ENCODE peak calls at places on chromosomes 13 and 19, in seven cellular contexts. P is gastrocnemius medialis; K is aorta; D is CD8-positive, alpha-beta T cell; L is left ventricle myocardium inferior; J is cardiac muscle cell; W is brain microvascular endothelial cell. N is an unnamed sample.

GRCh38 chr13:113656831-113657671 is 947 bp downstream of the ATP4B start:
- DNase-seq in K (peak), W (no peak), L (peak), D (peak), P (peak), J (no peak), N (peak)

GRCh38 chr19:5154799-5155426 is 185.7 kb downstream of the PTPRS start:
- DNase-seq in K (peak), W (no peak), P (peak), J (no peak), D (no peak), L (no peak), N (no peak)

GRCh38 chr13:111623170-111623569 is 302.7 kb downstream of the TEX29 start:
- DNase-seq in L (no peak), J (no peak), D (no peak), K (no peak), W (no peak), P (no peak), N (peak)

GRCh38 chr19:10565028-10565566 is 713 bp downstream of the KRI1 start:
- DNase-seq in K (no peak), P (no peak), D (peak), L (no peak), J (peak), W (peak), N (no peak)

GRCh38 chr19:8097681-8098567 is 45.4 kb downstream of the CCL25 start:
- DNase-seq in D (no peak), P (no peak), L (no peak), K (no peak), W (no peak), J (no peak), N (no peak)

GRCh38 chr19:14411161-14411560 is 8.0 kb downstream of the DDX39A start:
- DNase-seq in W (no peak), L (no peak), D (no peak), P (no peak), K (no peak), J (no peak), N (no peak)

GRCh38 chr13:76703621-76704020 is 182.6 kb downstream of the KCTD12 start:
- DNase-seq in L (no peak), D (no peak), J (no peak), K (no peak), P (no peak), W (no peak), N (no peak)

GRCh38 chr13:103386341-103386740 is 320.1 kb upstream of the SLC10A2 start:
- DNase-seq in D (no peak), W (peak), K (no peak), P (no peak), L (no peak), J (peak), N (no peak)

GRCh38 chr19:43562698-43563241 is 12.6 kb downstream of the XRCC1 start:
- DNase-seq in J (peak), P (peak), W (peak), K (peak), L (peak), D (peak), N (peak)

GRCh38 chr13:91347996-91348905 is 764 bp downstream of the MIR17HG start:
- DNase-seq in J (peak), D (peak), K (peak), W (no peak), P (peak), L (peak), N (no peak)

GRCh38 chr19:49911381-49912145 is 14.9 kb upstream of the IL4I1 start:
- DNase-seq in K (peak), P (no peak), J (peak), D (no peak), W (no peak), L (no peak), N (peak)

GRCh38 chr13:55563267-55563666 is 1577.5 kb upstream of the PRR20A start:
- DNase-seq in J (no peak), L (no peak), W (no peak), P (no peak), K (no peak), D (no peak), N (no peak)

GRCh38 chr19:5683177-5683886 is 2.5 kb downstream of the HSD11B1L start:
- DNase-seq in J (no peak), P (no peak), L (no peak), W (no peak), K (no peak), D (no peak), N (no peak)

GRCh38 chr19:49157445-49158224 is at the start of gene TRPM4:
- DNase-seq in L (peak), P (peak), D (peak), W (peak), J (peak), K (peak), N (peak)

GRCh38 chr19:45468803-45469131 is 971 bp downstream of the FOSB start:
- DNase-seq in K (no peak), L (no peak), W (no peak), D (no peak), J (no peak), P (no peak), N (no peak)

GRCh38 chr13:47656651-47657050 is 344.4 kb downstream of the SUCLA2 start:
- DNase-seq in L (no peak), D (no peak), J (no peak), P (no peak), K (no peak), W (no peak), N (no peak)

GRCh38 chr19:44702551-44703176 is 3.7 kb downstream of the CEACAM16 start:
- DNase-seq in K (no peak), J (no peak), P (no peak), W (no peak), D (no peak), L (no peak), N (no peak)

GRCh38 chr13:104014803-104015645 is 948.8 kb upstream of the SLC10A2 start:
- DNase-seq in L (no peak), D (no peak), P (peak), J (peak), K (no peak), W (peak), N (no peak)

GRCh38 chr19:51163257-51163656 is 21.2 kb downstream of the SIGLEC7 start:
- DNase-seq in P (no peak), K (no peak), W (no peak), L (no peak), D (no peak), J (no peak), N (no peak)

GRCh38 chr19:9891609-9892373 is 44.5 kb downstream of the OLFM2 start:
- DNase-seq in P (no peak), L (no peak), W (no peak), D (no peak), K (no peak), J (no peak), N (no peak)

GRCh38 chr19:290539-291521 is at the start of gene PLPP2:
- DNase-seq in D (peak), J (peak), P (no peak), K (no peak), W (no peak), L (no peak), N (peak)
- H3K4me3 ChIP-seq in D (peak), J (peak), P (peak), K (no peak), W (peak), L (peak), N (peak)

GRCh38 chr19:41697198-41697855 is 9.3 kb upstream of the CEACAM7 start:
- DNase-seq in K (no peak), W (no peak), D (no peak), P (no peak), L (no peak), J (no peak), N (no peak)
- H3K27ac ChIP-seq in K (no peak), W (no peak), D (no peak), P (no peak), L (no peak), J (no peak), N (no peak)

DNA sequence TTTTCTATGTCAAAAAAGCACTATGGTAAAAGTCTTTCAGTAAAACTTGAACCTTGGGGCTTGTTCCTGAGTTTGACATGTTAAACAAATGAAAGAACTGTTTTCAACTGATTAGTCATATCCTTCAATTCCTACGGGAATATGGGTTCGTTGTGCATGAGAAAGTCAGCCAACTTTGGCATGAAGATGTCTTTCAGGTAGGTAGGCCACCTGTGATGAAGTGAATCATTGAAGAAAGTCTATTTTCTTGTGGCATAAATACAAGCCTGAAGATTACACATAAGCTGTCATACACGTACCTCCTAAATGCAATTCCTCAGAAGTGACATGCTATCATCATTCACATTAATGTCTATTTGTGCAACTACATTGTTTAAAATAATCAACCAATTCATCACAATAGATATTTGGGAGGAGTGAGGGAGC is 513.0 kb downstream of the IRS2 start:
- DNase-seq in W (peak), K (no peak), L (no peak), P (no peak), J (peak), D (no peak), N (no peak)
- H3K4me3 ChIP-seq in W (peak), K (no peak), L (no peak), P (no peak), J (no peak), D (no peak), N (no peak)

DNA sequence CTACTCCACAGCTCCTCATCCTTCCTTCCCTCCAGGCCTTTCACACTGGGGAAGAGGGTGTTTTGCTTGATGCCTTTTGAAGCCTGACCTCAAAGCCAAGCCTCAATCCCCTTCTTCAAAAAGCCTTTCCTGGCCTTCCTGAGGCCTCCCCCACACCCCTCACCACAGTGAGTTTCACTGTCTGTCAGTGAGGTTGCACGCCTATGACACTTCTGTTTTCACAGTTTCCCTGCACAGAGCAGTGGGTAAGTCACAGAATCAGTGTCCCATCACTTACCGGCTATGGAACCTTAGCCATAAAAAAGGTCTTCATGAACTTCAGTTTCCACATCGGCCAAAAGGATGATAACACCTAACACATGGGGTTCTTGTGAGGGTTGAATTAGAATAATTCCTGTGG is 371.4 kb downstream of the UQCRFS1 start:
- DNase-seq in W (no peak), J (no peak), P (no peak), L (no peak), D (no peak), K (no peak), N (no peak)
- H3K27ac ChIP-seq in W (no peak), J (no peak), P (no peak), L (no peak), D (no peak), K (no peak), N (no peak)

DNA sequence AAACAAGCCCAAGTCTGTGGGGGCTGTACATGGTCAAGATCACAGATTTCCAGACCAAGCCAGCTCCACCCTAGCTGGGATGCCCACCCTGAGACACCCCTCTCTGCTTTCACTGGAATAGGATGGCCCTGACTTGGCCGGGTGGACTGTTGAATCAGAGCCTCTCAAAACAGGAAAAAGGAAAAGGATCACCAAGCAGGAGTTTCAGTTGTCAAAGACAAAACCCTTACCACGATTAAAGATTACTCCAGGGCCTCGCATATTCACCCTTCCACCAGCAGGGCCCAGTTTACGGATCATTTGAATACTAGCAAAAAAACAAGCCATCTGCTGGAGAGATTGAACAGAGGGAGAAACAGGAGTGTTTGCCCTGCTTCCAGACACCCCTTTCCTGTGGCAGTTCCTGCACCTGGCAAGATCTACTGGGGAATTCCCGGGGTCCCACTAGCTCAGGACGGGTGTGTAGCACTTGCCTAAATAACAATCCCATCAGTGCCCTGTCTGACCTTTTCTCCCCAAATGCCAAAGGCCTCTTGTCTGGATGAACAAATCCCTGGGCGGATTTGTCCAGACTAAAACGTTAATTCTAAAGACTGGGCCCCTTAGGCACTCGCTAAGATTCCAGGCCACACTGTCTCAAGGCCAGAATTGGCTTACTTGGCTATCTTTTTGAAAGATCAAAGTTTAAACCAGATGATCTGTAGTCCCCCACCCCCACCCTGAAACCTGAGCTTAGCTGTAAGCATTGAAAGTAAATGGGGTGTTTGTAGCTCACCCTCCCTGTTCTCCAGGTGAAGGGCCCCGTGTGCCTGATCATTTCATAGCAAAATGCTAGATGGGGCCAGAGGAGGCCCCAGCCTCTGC is 38.4 kb downstream of the ACTN4 start:
- DNase-seq in D (no peak), W (peak), J (peak), K (no peak), P (no peak), L (no peak), N (no peak)
- H3K4me3 ChIP-seq in D (no peak), W (no peak), J (no peak), K (no peak), P (no peak), L (peak), N (no peak)

GRCh38 chr19:38834104-38834490 is 2.5 kb upstream of the ECH1 start:
- DNase-seq in K (no peak), J (no peak), P (no peak), D (no peak), L (no peak), W (no peak), N (no peak)

GRCh38 chr19:38836438-38837303 is 5.1 kb upstream of the ECH1 start:
- DNase-seq in K (peak), W (no peak), P (peak), L (no peak), J (no peak), D (no peak), N (no peak)

GRCh38 chr19:38837656-38838121 is 6.1 kb upstream of the ECH1 start:
- DNase-seq in W (no peak), J (no peak), D (no peak), L (no peak), P (no peak), K (no peak), N (no peak)

GRCh38 chr19:38837304-38837626 is 5.7 kb upstream of the ECH1 start:
- DNase-seq in K (no peak), J (no peak), L (no peak), W (no peak), D (no peak), P (no peak), N (no peak)

DNA sequence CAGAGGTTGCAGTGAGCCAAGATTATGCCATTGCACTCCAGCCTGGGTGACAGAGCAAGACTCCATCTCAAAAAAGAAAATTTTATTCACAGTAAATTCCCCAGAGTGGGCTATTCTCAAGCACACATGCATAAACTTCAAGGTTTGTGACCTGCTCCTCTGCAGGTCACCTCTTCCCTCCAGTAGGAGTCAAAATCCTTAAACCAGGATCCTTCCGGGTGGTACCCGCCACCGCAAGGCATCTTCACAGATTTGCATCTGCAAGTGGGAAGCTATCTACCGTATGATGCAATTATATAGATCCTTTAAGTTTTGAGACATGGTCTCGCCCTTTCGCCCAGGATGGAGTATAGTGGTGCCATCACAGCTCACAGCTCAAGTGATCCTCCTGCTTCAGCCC is 3.0 kb upstream of the ECH1 start:
- DNase-seq in L (no peak), K (no peak), J (no peak), P (no peak), D (no peak), W (no peak), N (no peak)
- H3K27ac ChIP-seq in L (no peak), K (peak), J (no peak), P (peak), D (no peak), W (no peak), N (no peak)

GRCh38 chr19:31348416-31349159 is 648 bp downstream of the TSHZ3 start:
- DNase-seq in L (peak), W (no peak), P (no peak), K (no peak), D (no peak), J (peak), N (no peak)
- H3K4me3 ChIP-seq in L (peak), W (peak), P (peak), K (peak), D (peak), J (peak), N (peak)

DNA sequence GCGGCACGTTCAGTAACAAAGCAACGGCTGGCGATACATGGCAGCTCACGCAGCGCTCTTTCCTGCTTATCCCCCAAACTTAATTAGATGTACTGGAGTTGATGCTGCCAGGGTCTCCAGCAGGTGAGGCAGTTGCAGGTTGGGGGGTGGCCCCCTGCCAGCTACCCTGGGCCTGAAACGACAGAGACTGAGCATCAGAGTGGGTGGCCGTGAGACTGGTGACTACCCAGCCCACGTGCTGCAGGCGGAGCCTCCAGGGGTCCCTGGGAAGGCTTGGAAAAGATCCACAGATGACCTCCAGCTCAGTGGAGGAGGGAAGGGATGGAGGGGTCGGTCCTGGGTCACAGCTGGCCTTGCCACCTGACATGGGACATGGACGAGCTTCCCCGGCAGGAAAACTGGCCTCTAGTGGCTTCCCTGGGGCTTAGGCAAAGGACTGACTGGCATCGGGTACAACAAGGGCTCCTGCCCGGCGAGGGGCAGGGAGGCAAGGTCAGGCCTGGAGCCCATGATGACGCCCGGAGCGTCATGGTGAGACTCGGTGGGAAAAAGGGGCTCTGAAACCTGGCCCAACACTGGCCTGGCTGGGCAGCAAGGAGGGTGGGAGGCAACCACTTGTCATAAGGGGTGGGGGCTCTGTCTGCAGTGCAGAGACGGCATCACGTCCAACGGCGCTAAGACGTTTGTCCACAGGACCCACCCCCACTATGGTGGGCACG is 24.0 kb downstream of the CILP2 start:
- DNase-seq in L (no peak), K (no peak), D (no peak), P (no peak), W (no peak), J (no peak), N (no peak)
- H3K27ac ChIP-seq in L (no peak), K (no peak), D (no peak), P (no peak), W (no peak), J (no peak), N (no peak)

DNA sequence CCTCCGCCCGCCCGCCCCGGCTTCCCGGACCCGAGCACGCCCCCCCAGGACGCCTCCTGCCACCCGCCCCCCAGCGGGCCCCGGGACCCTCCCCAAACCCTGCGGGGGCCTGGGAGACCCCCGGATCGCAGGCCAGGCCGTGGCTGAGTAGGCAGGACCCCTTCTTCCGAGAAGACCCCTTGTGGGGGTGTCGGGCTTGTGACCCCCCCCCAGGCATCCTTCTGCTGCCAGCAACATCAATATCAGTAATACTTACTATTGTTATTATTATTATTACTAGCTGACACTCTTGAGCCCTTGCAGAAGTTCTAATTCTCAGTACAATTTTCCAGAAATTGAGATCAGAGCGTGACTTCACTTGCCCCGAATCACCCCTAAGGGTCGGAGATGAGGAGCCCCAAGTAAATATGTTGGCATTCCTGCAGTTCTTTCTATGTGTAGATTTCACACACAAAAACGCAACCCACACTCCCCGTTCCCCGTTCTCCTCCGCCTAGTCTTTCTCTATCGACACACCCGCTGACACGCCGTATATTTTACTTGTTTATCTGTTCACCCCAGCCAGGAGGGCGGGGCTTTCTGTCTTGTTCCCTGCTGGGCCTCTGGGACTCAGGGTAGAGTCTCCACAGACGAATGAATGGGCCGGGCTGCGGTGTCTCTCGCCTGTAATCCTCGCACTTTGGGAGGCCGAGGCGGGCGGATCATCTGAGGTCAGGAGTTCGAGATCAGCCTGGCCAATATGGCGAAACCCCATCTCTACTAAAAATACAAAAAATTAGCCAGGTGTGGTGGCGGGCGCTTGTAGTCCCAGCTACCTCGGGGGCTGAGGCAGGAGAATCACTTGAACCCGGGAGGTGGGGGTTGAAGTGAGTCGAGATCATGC is 14.7 kb downstream of the TLE5 start:
- DNase-seq in L (peak), J (peak), P (peak), D (peak), W (peak), K (peak), N (no peak)
- H3K4me3 ChIP-seq in L (peak), J (peak), P (peak), D (peak), W (peak), K (peak), N (peak)